ENCODE peak calls at places on chromosome 14, in five cellular contexts. One of them, this sample, is unnamed.

GRCh38 chr14:36580856-36581831 is 1.3 kb downstream of the NKX2-8 start:
- DNase-seq in aorta: no peak
- DNase-seq in non-pigmented ciliary epithelial cell: no peak
- DNase-seq in sciatic nerve: no peak
- DNase-seq in NCI-H1092 treated with DMSO at 0.1 percent for 48 hours: peak; percentile 72
- DNase-seq in this sample: no peak

GRCh38 chr14:65103150-65103760 is 938 bp upstream of the MAX start:
- DNase-seq in non-pigmented ciliary epithelial cell: no peak
- DNase-seq in aorta: no peak
- DNase-seq in sciatic nerve: no peak
- DNase-seq in NCI-H1092 treated with DMSO at 0.1 percent for 48 hours: peak; percentile 56
- DNase-seq in this sample: no peak

GRCh38 chr14:65356327-65356836 is 56.1 kb upstream of the FUT8 start:
- DNase-seq in sciatic nerve: no peak
- DNase-seq in aorta: no peak
- DNase-seq in non-pigmented ciliary epithelial cell: peak; percentile 53
- DNase-seq in NCI-H1092 treated with DMSO at 0.1 percent for 48 hours: no peak
- DNase-seq in this sample: peak; percentile 56

GRCh38 chr14:94376108-94376975 is 12.1 kb downstream of the SERPINA1 start:
- DNase-seq in NCI-H1092 treated with DMSO at 0.1 percent for 48 hours: no peak
- DNase-seq in sciatic nerve: no peak
- DNase-seq in aorta: peak; percentile 27
- DNase-seq in non-pigmented ciliary epithelial cell: no peak
- DNase-seq in this sample: no peak

GRCh38 chr14:50943943-50944646 is at the start of gene PYGL:
- DNase-seq in sciatic nerve: peak; percentile 88
- DNase-seq in non-pigmented ciliary epithelial cell: no peak
- DNase-seq in aorta: peak; percentile 92
- DNase-seq in NCI-H1092 treated with DMSO at 0.1 percent for 48 hours: peak; percentile 25
- DNase-seq in this sample: no peak

GRCh38 chr14:36952702-36953101 is 219.7 kb downstream of the SLC25A21 start:
- DNase-seq in non-pigmented ciliary epithelial cell: peak; percentile 82
- DNase-seq in aorta: no peak
- DNase-seq in sciatic nerve: no peak
- DNase-seq in NCI-H1092 treated with DMSO at 0.1 percent for 48 hours: no peak
- DNase-seq in this sample: peak; percentile 44

GRCh38 chr14:100533647-100534485 is 53.4 kb downstream of the BEGAIN start:
- DNase-seq in NCI-H1092 treated with DMSO at 0.1 percent for 48 hours: no peak
- DNase-seq in non-pigmented ciliary epithelial cell: no peak
- DNase-seq in aorta: peak; percentile 43
- DNase-seq in sciatic nerve: peak; percentile 65
- DNase-seq in this sample: no peak

GRCh38 chr14:21073921-21074320 is 3.8 kb downstream of the ARHGEF40 start:
- DNase-seq in aorta: no peak
- DNase-seq in NCI-H1092 treated with DMSO at 0.1 percent for 48 hours: no peak
- DNase-seq in non-pigmented ciliary epithelial cell: no peak
- DNase-seq in sciatic nerve: no peak
- DNase-seq in this sample: no peak

GRCh38 chr14:103512701-103513611 is 9.7 kb downstream of the CKB start:
- DNase-seq in non-pigmented ciliary epithelial cell: peak; percentile 18
- DNase-seq in NCI-H1092 treated with DMSO at 0.1 percent for 48 hours: peak; percentile 60
- DNase-seq in aorta: peak; percentile 91
- DNase-seq in sciatic nerve: no peak
- DNase-seq in this sample: peak; percentile 76

GRCh38 chr14:61512508-61512907 is 182.8 kb upstream of the HIF1A start:
- DNase-seq in aorta: no peak
- DNase-seq in sciatic nerve: no peak
- DNase-seq in non-pigmented ciliary epithelial cell: no peak
- DNase-seq in NCI-H1092 treated with DMSO at 0.1 percent for 48 hours: no peak
- DNase-seq in this sample: peak; percentile 86

GRCh38 chr14:89131004-89131750 is 285.9 kb downstream of the FOXN3 start:
- DNase-seq in non-pigmented ciliary epithelial cell: no peak
- DNase-seq in aorta: no peak
- DNase-seq in sciatic nerve: no peak
- DNase-seq in NCI-H1092 treated with DMSO at 0.1 percent for 48 hours: no peak
- DNase-seq in this sample: peak; percentile 8